ENCODE peak calls at places on chromosomes 5 and 9, in seven cellular contexts. C is IMR-90, Q is mesendoderm, S is neuronal stem cell, V is trophoblast cell, J is H9, M is H1. P is an unnamed sample.

GRCh38 chr9:105055922-105056321 is 128.0 kb upstream of the ABCA1 start:
- DNase-seq in C (peak; percentile 84), Q (no peak), S (no peak), V (no peak), J (no peak), M (no peak), P (peak; percentile 56)

GRCh38 chr9:110750272-110750671 is 81.7 kb downstream of the MUSK start:
- DNase-seq in C (no peak), Q (no peak), S (no peak), V (no peak), J (no peak), M (no peak), P (no peak)

GRCh38 chr5:96180684-96181083 is 219.0 kb upstream of the ELL2 start:
- DNase-seq in C (no peak), Q (no peak), S (no peak), V (no peak), J (no peak), M (no peak), P (no peak)

GRCh38 chr5:68161156-68161555 is 54.4 kb upstream of the PIK3R1 start:
- DNase-seq in C (no peak), Q (no peak), S (no peak), V (no peak), J (no peak), M (no peak), P (no peak)

GRCh38 chr5:10461041-10461440 is 19.4 kb downstream of the ROPN1L start:
- DNase-seq in C (no peak), Q (no peak), S (no peak), V (no peak), J (no peak), M (no peak), P (no peak)

GRCh38 chr5:138664276-138664943 is 88.8 kb upstream of the CTNNA1 start:
- DNase-seq in C (peak; percentile 39), Q (peak; percentile 63), S (no peak), V (peak; percentile 66), J (no peak), M (no peak), P (peak; percentile 78)

GRCh38 chr9:98995059-98995665 is 51.5 kb downstream of the COL15A1 start:
- DNase-seq in C (no peak), Q (no peak), S (no peak), V (no peak), J (peak; percentile 17), M (no peak), P (no peak)

GRCh38 chr5:103258957-103259704 is 568 bp downstream of the MACIR start:
- DNase-seq in C (peak; percentile 19), Q (peak; percentile 61), S (peak; percentile 53), V (peak; percentile 51), J (no peak), M (peak; percentile 67), P (peak; percentile 65)

GRCh38 chr9:2559212-2560152 is 62.1 kb upstream of the VLDLR start:
- DNase-seq in C (peak; percentile 95), Q (peak; percentile 67), S (no peak), V (peak; percentile 69), J (no peak), M (no peak), P (peak; percentile 71)

GRCh38 chr9:86434039-86434726 is 80.0 kb upstream of the TUT7 start:
- DNase-seq in C (peak; percentile 79), Q (peak; percentile 69), S (peak; percentile 57), V (peak; percentile 30), J (no peak), M (no peak), P (peak; percentile 80)

GRCh38 chr9:128167209-128167608 is 7.1 kb downstream of the BBLN start:
- DNase-seq in C (no peak), Q (no peak), S (no peak), V (no peak), J (no peak), M (no peak), P (no peak)

GRCh38 chr9:133122935-133123611 is 2.0 kb upstream of the RALGDS start:
- DNase-seq in C (peak; percentile 45), Q (peak; percentile 53), S (no peak), V (no peak), J (no peak), M (no peak), P (peak; percentile 88)

GRCh38 chr9:108442604-108443277 is 413.0 kb downstream of the ACTL7B start:
- DNase-seq in C (peak; percentile 17), Q (no peak), S (no peak), V (no peak), J (no peak), M (no peak), P (peak; percentile 56)

GRCh38 chr9:109817146-109817845 is 37.3 kb downstream of the PALM2AKAP2 start:
- DNase-seq in C (peak; percentile 83), Q (peak; percentile 64), S (no peak), V (peak; percentile 66), J (no peak), M (peak; percentile 47), P (peak; percentile 84)

GRCh38 chr5:177455036-177455660 is 8.5 kb downstream of the PRR7 start:
- DNase-seq in C (peak; percentile 57), Q (peak; percentile 90), S (peak; percentile 87), V (peak; percentile 77), J (peak; percentile 93), M (peak; percentile 98), P (peak; percentile 70)

GRCh38 chr5:112956606-112957005 is 20.0 kb upstream of the DCP2 start:
- DNase-seq in C (no peak), Q (no peak), S (no peak), V (no peak), J (no peak), M (no peak), P (no peak)

GRCh38 chr5:15506146-15506545 is 6.2 kb downstream of the FBXL7 start:
- DNase-seq in C (no peak), Q (no peak), S (no peak), V (no peak), J (no peak), M (no peak), P (no peak)

GRCh38 chr5:15354011-15354410 is 146.0 kb upstream of the FBXL7 start:
- DNase-seq in C (no peak), Q (peak; percentile 32), S (no peak), V (no peak), J (no peak), M (no peak), P (no peak)

GRCh38 chr5:150640311-150641005 is at the start of gene SYNPO:
- DNase-seq in C (peak; percentile 98), Q (peak; percentile 75), S (no peak), V (peak; percentile 93), J (no peak), M (no peak), P (peak; percentile 97)

GRCh38 chr5:57582578-57583070 is 100.0 kb upstream of the ACTBL2 start:
- DNase-seq in C (no peak), Q (no peak), S (no peak), V (no peak), J (no peak), M (no peak), P (no peak)

GRCh38 chr5:14591548-14591947 is 10.0 kb downstream of the OTULINL start:
- DNase-seq in C (peak; percentile 15), Q (no peak), S (no peak), V (no peak), J (no peak), M (no peak), P (peak; percentile 60)

GRCh38 chr5:60177596-60177995 is 284.1 kb upstream of the PDE4D start:
- DNase-seq in C (no peak), Q (no peak), S (no peak), V (no peak), J (no peak), M (no peak), P (peak; percentile 4)

GRCh38 chr9:81393985-81394811 is 295.1 kb downstream of the TLE1 start:
- DNase-seq in C (peak; percentile 61), Q (no peak), S (no peak), V (no peak), J (no peak), M (no peak), P (peak; percentile 62)

GRCh38 chr5:99795026-99795425 is 740.1 kb upstream of the FAM174A start:
- DNase-seq in C (no peak), Q (no peak), S (no peak), V (peak; percentile 51), J (no peak), M (no peak), P (no peak)
- H3K4ac ChIP-seq in C (no peak overlapping the region), Q (no peak overlapping the region), S (no peak overlapping the region), V (no peak overlapping the region), J (no peak overlapping the region), M (no peak overlapping the region), P (no peak overlapping the region)

DNA sequence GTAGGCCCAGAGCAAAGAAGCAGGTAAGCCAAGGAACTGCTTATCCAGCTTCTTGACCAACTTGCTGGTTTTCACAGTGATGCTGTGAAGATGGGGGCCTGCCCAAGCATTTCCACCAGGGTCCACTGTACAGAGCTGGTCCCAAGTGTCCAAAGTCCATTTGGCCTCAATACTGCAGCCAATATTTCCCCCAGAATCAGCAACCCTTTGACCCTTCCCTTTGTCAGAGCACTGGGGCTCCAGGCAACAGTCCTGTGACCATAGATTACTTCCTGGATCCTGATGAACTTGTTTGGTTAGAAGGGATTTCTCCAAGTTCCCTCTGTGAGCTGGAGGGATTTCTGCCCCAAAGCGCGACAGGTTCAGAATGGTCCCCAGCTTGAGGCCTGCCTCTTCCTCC is 26.3 kb downstream of the FAXDC2 start:
- DNase-seq in C (no peak), Q (no peak), S (no peak), V (no peak), J (no peak), M (no peak), P (no peak)
- H3K4ac ChIP-seq in C (no peak overlapping the region), Q (no peak overlapping the region), S (no peak overlapping the region), V (no peak overlapping the region), J (no peak overlapping the region), M (no peak overlapping the region), P (no peak overlapping the region)

DNA sequence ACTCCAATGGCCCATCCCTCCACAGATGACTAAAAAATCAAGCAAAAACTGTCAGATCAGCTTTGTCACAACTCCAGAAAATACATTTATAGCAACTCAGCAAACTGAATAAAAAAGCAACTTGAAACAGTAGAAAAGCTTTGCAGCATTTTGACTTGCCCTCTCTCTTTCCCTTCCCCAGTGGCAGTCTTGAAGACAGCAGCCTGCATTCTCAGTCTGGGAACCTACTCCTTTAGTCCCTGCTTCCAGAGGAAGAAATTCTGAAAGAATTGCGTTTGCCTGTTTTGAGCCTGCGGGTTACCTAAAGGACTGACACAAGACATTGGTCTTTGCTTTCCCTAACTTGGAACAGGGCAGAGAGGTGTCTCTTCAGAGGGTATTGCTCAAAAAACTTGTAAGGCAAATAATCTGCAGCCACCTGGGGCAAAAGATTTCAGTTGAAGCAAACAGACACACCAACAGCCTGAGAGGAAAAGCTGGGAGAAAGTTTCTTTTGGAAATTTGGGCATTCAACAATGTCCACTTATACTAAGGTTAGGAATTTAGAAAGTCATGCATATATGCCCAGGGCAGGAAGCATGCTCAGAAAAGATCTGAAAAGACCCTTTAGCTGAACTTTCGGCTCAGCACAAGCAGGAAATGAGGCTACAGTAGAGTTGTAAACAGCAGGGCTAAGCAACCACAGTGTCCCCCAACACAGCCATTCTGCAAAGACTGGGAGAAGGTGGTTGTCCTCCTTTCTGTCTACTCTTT is 15.2 kb upstream of the SLC35D2 start:
- DNase-seq in C (no peak), Q (peak; percentile 44), S (no peak), V (no peak), J (no peak), M (no peak), P (peak; percentile 37)
- H3K4ac ChIP-seq in C (no peak overlapping the region), Q (no peak overlapping the region), S (no peak overlapping the region), V (peak overlapping the region; percentile 31), J (no peak overlapping the region), M (no peak overlapping the region), P (no peak overlapping the region)

DNA sequence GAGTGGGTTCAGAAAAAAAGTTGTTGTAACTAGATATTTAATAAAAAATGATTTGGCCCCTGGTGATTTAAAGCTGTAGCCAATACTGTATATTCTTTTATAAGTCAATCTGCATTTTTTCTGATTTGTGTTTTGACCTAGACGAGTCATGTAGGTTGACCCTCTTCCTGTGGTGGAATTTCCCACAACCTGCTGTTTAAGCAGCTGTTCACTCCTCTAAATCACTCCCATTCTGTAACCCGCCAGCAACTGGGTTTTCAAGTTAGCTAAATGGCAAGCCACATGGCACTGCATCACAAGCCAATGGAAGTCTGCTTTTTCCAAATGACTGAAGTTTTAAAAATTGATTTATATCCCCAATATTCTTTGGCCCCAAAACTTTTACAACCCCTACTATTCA is 184.7 kb upstream of the TLE4 start:
- DNase-seq in C (peak; percentile 83), Q (no peak), S (no peak), V (no peak), J (no peak), M (no peak), P (peak; percentile 5)
- H3K4ac ChIP-seq in C (no peak overlapping the region), Q (no peak overlapping the region), S (no peak overlapping the region), V (no peak overlapping the region), J (no peak overlapping the region), M (no peak overlapping the region), P (no peak overlapping the region)

P was measured in mesenchymal stem cell.